ENCODE peak calls at places on chromosomes 5 and 9, in five cellular contexts. One of them, this sample, is unnamed.

GRCh38 chr5:59020611-59021285 is 437.9 kb downstream of the RAB3C start:
- DNase-seq in GM23248: no peak
- DNase-seq in hepatocyte: peak; percentile 65
- DNase-seq in PC-3: peak; percentile 62
- DNase-seq in neural progenitor cell: no peak
- DNase-seq in this sample: no peak

GRCh38 chr5:38807570-38808461 is 38.0 kb upstream of the OSMR start:
- DNase-seq in GM23248: peak; percentile 68
- DNase-seq in hepatocyte: no peak
- DNase-seq in PC-3: peak; percentile 92
- DNase-seq in neural progenitor cell: no peak
- DNase-seq in this sample: no peak

GRCh38 chr9:21872696-21873095 is 70.3 kb downstream of the MTAP start:
- DNase-seq in GM23248: no peak
- DNase-seq in hepatocyte: no peak
- DNase-seq in PC-3: no peak
- DNase-seq in neural progenitor cell: no peak
- DNase-seq in this sample: no peak

GRCh38 chr9:76472925-76473324 is 13.9 kb downstream of the GCNT1 start:
- DNase-seq in GM23248: no peak
- DNase-seq in hepatocyte: peak; percentile 34
- DNase-seq in PC-3: no peak
- DNase-seq in neural progenitor cell: no peak
- DNase-seq in this sample: peak; percentile 32

GRCh38 chr9:95974389-95974788 is 98.9 kb downstream of the ERCC6L2 start:
- DNase-seq in GM23248: no peak
- DNase-seq in hepatocyte: no peak
- DNase-seq in PC-3: no peak
- DNase-seq in neural progenitor cell: no peak
- DNase-seq in this sample: no peak

GRCh38 chr5:83524345-83524744 is 52.8 kb downstream of the VCAN start:
- DNase-seq in GM23248: no peak
- DNase-seq in hepatocyte: no peak
- DNase-seq in PC-3: no peak
- DNase-seq in neural progenitor cell: no peak
- DNase-seq in this sample: no peak

GRCh38 chr9:97802276-97802675 is 50.8 kb upstream of the FOXE1 start:
- DNase-seq in GM23248: peak; percentile 89
- DNase-seq in hepatocyte: peak; percentile 74
- DNase-seq in PC-3: peak; percentile 88
- DNase-seq in neural progenitor cell: no peak
- DNase-seq in this sample: no peak

GRCh38 chr5:113359419-113359818 is 75.4 kb downstream of the TSSK1B start:
- DNase-seq in GM23248: no peak
- DNase-seq in hepatocyte: no peak
- DNase-seq in PC-3: no peak
- DNase-seq in neural progenitor cell: no peak
- DNase-seq in this sample: no peak

GRCh38 chr9:134358968-134359319 is 32.7 kb downstream of the RXRA start:
- DNase-seq in GM23248: no peak
- DNase-seq in hepatocyte: no peak
- DNase-seq in PC-3: no peak
- DNase-seq in neural progenitor cell: no peak
- DNase-seq in this sample: no peak

GRCh38 chr9:133991964-133992779 is at the start of gene VAV2:
- DNase-seq in GM23248: peak; percentile 77
- DNase-seq in hepatocyte: peak; percentile 83
- DNase-seq in PC-3: peak; percentile 63
- DNase-seq in neural progenitor cell: peak; percentile 87
- DNase-seq in this sample: peak; percentile 60

GRCh38 chr9:21836437-21837161 is 34.2 kb downstream of the MTAP start:
- DNase-seq in GM23248: peak; percentile 97
- DNase-seq in hepatocyte: peak; percentile 20
- DNase-seq in PC-3: peak; percentile 97
- DNase-seq in neural progenitor cell: no peak
- DNase-seq in this sample: no peak

GRCh38 chr9:128191406-128192046 is at the start of gene CIZ1:
- DNase-seq in GM23248: peak; percentile 90
- DNase-seq in hepatocyte: peak; percentile 93
- DNase-seq in PC-3: peak; percentile 72
- DNase-seq in neural progenitor cell: peak; percentile 90
- DNase-seq in this sample: peak; percentile 89

GRCh38 chr5:157108961-157109360 is at the start of gene HAVCR2:
- DNase-seq in GM23248: no peak
- DNase-seq in hepatocyte: no peak
- DNase-seq in PC-3: no peak
- DNase-seq in neural progenitor cell: no peak
- DNase-seq in this sample: peak; percentile 85

GRCh38 chr9:36039696-36040095 is 3.0 kb downstream of the RECK start:
- DNase-seq in GM23248: peak; percentile 84
- DNase-seq in hepatocyte: no peak
- DNase-seq in PC-3: no peak
- DNase-seq in neural progenitor cell: no peak
- DNase-seq in this sample: no peak

GRCh38 chr9:104948277-104948676 is 20.3 kb upstream of the ABCA1 start:
- DNase-seq in GM23248: peak; percentile 13
- DNase-seq in hepatocyte: no peak
- DNase-seq in PC-3: peak; percentile 72
- DNase-seq in neural progenitor cell: no peak
- DNase-seq in this sample: no peak

DNA sequence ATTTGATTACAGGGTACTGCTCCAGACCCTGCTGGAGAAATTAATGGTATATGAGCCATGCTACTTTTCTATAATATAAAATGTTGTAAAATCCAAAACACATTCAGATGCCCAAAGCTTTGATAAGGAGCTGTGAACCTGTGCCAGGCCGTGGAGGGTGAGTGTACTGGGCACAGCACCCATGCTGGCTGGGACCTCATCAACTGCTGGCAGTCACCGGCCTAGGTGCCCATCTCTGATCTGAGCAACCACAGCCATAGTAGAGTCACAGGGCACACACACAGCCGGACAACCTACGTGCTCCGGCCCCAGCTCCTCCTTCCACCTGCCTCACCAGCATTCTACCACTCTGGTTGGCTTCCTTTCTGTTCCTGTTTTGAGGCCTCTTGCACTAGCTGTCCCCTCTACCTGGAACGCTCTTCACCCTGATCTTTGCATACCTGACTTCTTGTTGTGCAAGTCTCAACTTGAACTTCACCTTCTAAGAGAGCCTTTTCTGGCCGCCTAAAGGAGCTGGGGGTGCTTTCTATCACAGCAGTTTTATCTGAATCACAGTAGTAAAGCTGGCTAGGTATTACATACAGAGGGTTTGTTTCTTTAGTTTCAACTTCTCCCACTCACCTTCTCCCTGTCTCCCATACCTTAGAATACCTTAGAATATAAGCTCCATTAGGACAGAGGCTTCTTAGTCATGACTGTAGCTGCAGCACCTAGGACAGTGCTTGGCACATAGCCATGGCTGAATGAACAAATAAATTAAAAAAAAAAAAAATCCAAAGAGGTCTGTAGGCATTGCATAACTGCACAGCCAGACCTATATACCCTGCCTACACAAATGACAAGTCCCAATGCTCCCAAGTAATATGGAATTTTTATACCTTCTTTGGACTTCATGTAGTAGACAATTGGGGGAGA is 51.7 kb downstream of the MED27 start:
- DNase-seq in GM23248: peak; percentile 22
- DNase-seq in hepatocyte: no peak
- DNase-seq in PC-3: peak; percentile 26
- DNase-seq in neural progenitor cell: no peak
- DNase-seq in this sample: no peak
- H3K79me2 ChIP-seq in GM23248: peaks cover 81% of the 10 kb centered on the region
- H3K79me2 ChIP-seq in hepatocyte: peaks cover 68% of the 10 kb centered on the region
- H3K79me2 ChIP-seq in PC-3: peaks cover 99% of the 10 kb centered on the region
- H3K79me2 ChIP-seq in neural progenitor cell: peaks cover 26% of the 10 kb centered on the region
- H3K79me2 ChIP-seq in this sample: no peaks in the 10 kb centered on the region

DNA sequence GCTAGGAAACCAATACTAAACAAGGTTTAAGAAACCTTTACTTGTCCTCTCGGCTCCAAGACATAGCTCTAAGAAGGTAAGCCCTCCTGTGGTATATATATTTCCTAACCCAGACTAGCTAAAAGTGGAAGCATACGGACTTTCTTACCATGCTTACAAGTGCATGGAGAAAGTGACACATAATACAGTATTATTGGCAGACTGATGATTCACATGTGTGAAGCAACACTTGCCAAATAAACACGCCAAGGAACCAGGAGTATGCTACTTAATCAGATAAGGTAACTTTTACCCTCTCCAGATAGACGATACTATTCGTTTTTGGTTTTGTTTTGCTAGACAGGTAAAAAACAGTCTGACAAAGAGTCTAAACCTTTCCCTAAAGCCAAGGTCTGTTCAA is 264.1 kb downstream of the MLLT3 start:
- DNase-seq in GM23248: peak; percentile 68
- DNase-seq in hepatocyte: peak; percentile 28
- DNase-seq in PC-3: peak; percentile 83
- DNase-seq in neural progenitor cell: no peak
- DNase-seq in this sample: no peak
- TF ChIP-seq EZH2phosphoT487 in GM23248: no peak
- TF ChIP-seq EZH2phosphoT487 in hepatocyte: no peak
- TF ChIP-seq EZH2phosphoT487 in PC-3: no peak
- TF ChIP-seq EZH2phosphoT487 in neural progenitor cell: no peak
- TF ChIP-seq EZH2phosphoT487 in this sample: no peak

DNA sequence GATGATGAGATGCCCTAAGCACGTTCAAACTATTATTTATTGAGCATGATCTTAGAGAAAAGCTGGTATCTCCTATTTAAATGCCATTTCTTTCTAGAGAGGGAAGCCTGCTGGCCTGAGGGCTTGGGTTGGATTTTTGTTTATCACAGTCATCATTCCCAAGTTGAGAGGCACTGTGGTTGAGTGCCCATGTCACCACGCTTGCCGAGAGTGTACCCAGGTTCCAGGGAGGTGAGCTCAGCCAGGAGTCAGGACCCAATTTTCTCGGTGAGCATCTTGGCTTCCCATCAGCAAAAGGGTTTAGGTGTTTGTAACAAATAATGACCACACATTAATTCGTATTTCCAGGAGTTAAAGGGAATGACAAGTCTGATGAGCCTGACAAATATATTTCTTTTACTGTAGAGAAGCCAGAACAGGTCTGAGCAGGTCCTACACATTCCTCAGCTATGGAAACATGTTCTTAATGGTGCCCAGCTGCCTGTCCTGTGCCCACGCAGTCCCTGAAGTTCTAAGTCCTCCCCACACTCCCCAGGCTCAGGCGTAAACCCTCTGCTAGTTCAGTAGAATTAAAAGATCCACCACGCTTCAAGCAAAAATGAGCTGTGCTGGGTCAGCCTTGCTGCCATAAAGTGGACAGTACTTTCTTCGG is 258.9 kb upstream of the IRX2 start:
- DNase-seq in GM23248: no peak
- DNase-seq in hepatocyte: no peak
- DNase-seq in PC-3: no peak
- DNase-seq in neural progenitor cell: no peak
- DNase-seq in this sample: no peak
- H3K9me3 ChIP-seq in GM23248: no peaks in the 10 kb centered on the region
- H3K9me3 ChIP-seq in hepatocyte: no peaks in the 10 kb centered on the region
- H3K9me3 ChIP-seq in PC-3: peaks cover 12% of the 10 kb centered on the region
- H3K9me3 ChIP-seq in neural progenitor cell: no peaks in the 10 kb centered on the region
- H3K9me3 ChIP-seq in this sample: no peaks in the 10 kb centered on the region

GRCh38 chr5:78543916-78544315 is 104.7 kb downstream of the LHFPL2 start:
- DNase-seq in GM23248: no peak
- DNase-seq in hepatocyte: no peak
- DNase-seq in PC-3: no peak
- DNase-seq in neural progenitor cell: no peak
- DNase-seq in this sample: no peak

GRCh38 chr5:78543292-78543691 is 105.3 kb downstream of the LHFPL2 start:
- DNase-seq in GM23248: no peak
- DNase-seq in hepatocyte: no peak
- DNase-seq in PC-3: no peak
- DNase-seq in neural progenitor cell: no peak
- DNase-seq in this sample: no peak

GRCh38 chr5:78541058-78541624 is 107.4 kb downstream of the LHFPL2 start:
- DNase-seq in GM23248: no peak
- DNase-seq in hepatocyte: no peak
- DNase-seq in PC-3: no peak
- DNase-seq in neural progenitor cell: no peak
- DNase-seq in this sample: no peak

GRCh38 chr5:78540335-78541057 is 108.1 kb downstream of the LHFPL2 start:
- DNase-seq in GM23248: no peak
- DNase-seq in hepatocyte: no peak
- DNase-seq in PC-3: no peak
- DNase-seq in neural progenitor cell: peak; percentile 49
- DNase-seq in this sample: no peak

GRCh38 chr5:78542321-78542840 is 106.2 kb downstream of the LHFPL2 start:
- DNase-seq in GM23248: no peak
- DNase-seq in hepatocyte: no peak
- DNase-seq in PC-3: no peak
- DNase-seq in neural progenitor cell: peak; percentile 45
- DNase-seq in this sample: no peak
- H3K79me2 ChIP-seq in GM23248: peaks cover 18% of the 10 kb centered on the region
- H3K79me2 ChIP-seq in hepatocyte: peaks cover 77% of the 10 kb centered on the region
- H3K79me2 ChIP-seq in PC-3: no peaks in the 10 kb centered on the region
- H3K79me2 ChIP-seq in neural progenitor cell: no peaks in the 10 kb centered on the region
- H3K79me2 ChIP-seq in this sample: no peaks in the 10 kb centered on the region

GRCh38 chr9:5510991-5511390 is 660 bp downstream of the PDCD1LG2 start:
- DNase-seq in GM23248: peak; percentile 56
- DNase-seq in hepatocyte: no peak
- DNase-seq in PC-3: no peak
- DNase-seq in neural progenitor cell: no peak
- DNase-seq in this sample: no peak

GRCh38 chr9:5509573-5509972 is 758 bp upstream of the PDCD1LG2 start:
- DNase-seq in GM23248: peak; percentile 95
- DNase-seq in hepatocyte: no peak
- DNase-seq in PC-3: peak; percentile 91
- DNase-seq in neural progenitor cell: no peak
- DNase-seq in this sample: no peak

GRCh38 chr9:5511476-5511875 is 1.1 kb downstream of the PDCD1LG2 start:
- DNase-seq in GM23248: peak; percentile 40
- DNase-seq in hepatocyte: no peak
- DNase-seq in PC-3: no peak
- DNase-seq in neural progenitor cell: no peak
- DNase-seq in this sample: no peak

GRCh38 chr9:5511935-5512580 is 1.7 kb downstream of the PDCD1LG2 start:
- DNase-seq in GM23248: peak; percentile 48
- DNase-seq in hepatocyte: no peak
- DNase-seq in PC-3: no peak
- DNase-seq in neural progenitor cell: no peak
- DNase-seq in this sample: no peak

DNA sequence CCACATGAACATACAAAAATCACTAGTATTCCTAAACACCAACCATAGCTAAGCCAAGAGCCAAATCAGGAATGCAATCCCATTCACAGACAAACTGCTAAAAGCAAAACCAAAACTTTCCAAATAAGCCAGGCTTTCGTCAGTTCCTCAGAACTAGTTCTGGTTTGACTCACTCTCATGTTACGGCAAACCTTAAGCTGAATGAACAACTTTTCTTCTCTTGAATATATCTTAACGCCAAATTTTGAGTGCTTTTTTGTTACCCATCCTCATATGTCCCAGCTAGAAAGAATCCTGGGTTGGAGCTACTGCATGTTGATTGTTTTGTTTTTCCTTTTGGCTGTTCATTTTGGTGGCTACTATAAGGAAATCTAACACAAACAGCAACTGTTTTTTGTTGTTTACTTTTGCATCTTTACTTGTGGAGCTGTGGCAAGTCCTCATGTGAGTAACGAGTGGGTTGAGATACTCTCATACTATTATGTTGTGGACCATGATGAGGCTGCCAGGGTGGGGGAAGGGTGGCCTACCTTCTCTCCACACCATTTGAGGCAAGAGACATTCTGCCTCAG is at the start of gene PDCD1LG2:
- DNase-seq in GM23248: peak; percentile 89
- DNase-seq in hepatocyte: no peak
- DNase-seq in PC-3: peak; percentile 69
- DNase-seq in neural progenitor cell: no peak
- DNase-seq in this sample: no peak
- TF ChIP-seq EZH2phosphoT487 in GM23248: no peak
- TF ChIP-seq EZH2phosphoT487 in hepatocyte: no peak
- TF ChIP-seq EZH2phosphoT487 in PC-3: no peak
- TF ChIP-seq EZH2phosphoT487 in neural progenitor cell: no peak
- TF ChIP-seq EZH2phosphoT487 in this sample: no peak